ENCODE peak calls at places on chromosomes 2 and 18, in nine cellular contexts. V, A, S, R, U, D, K, W and E are unnamed samples.

GRCh38 chr2:61057562-61057961 is 8.1 kb upstream of the SANBR start:
- DNase-seq in D (no peak), A (no peak), S (no peak), W (no peak), R (no peak), V (no peak), K (no peak), U (no peak), E (no peak)

GRCh38 chr2:179020156-179020750 is 29.7 kb downstream of the CCDC141 start:
- DNase-seq in V (peak), A (peak), U (peak), R (peak), S (no peak), W (no peak), D (no peak), K (no peak), E (peak)

GRCh38 chr2:11716689-11717321 is 29.6 kb upstream of the LPIN1 start:
- DNase-seq in K (no peak), R (no peak), V (peak), S (no peak), A (no peak), U (peak), W (peak), D (no peak), E (peak)

GRCh38 chr2:182503886-182504285 is 77.0 kb upstream of the PDE1A start:
- DNase-seq in V (peak), U (peak), A (no peak), R (no peak), W (peak), S (no peak), K (peak), D (peak), E (peak)

GRCh38 chr18:12238861-12239260 is 15.3 kb upstream of the CIDEA start:
- DNase-seq in S (no peak), V (peak), U (peak), W (peak), A (no peak), K (no peak), D (no peak), R (no peak), E (peak)

GRCh38 chr2:188978291-188979081 is 4.3 kb downstream of the COL3A1 start:
- DNase-seq in U (peak), V (peak), K (no peak), R (no peak), D (no peak), W (peak), A (no peak), S (no peak), E (peak)

GRCh38 chr2:127154396-127154795 is 47.4 kb upstream of the BIN1 start:
- DNase-seq in W (no peak), U (no peak), D (no peak), S (no peak), R (no peak), V (no peak), A (no peak), K (no peak), E (no peak)

GRCh38 chr18:136433-136832 is 21.9 kb upstream of the USP14 start:
- DNase-seq in K (no peak), U (no peak), D (no peak), R (no peak), V (no peak), W (no peak), S (no peak), A (no peak), E (no peak)

GRCh38 chr2:149743842-149744468 is 156.4 kb upstream of the MMADHC start:
- DNase-seq in U (peak), S (no peak), A (no peak), V (peak), D (peak), K (peak), R (no peak), W (peak), E (peak)

GRCh38 chr2:230256735-230257332 is 31.3 kb downstream of the SP140 start:
- DNase-seq in A (no peak), R (no peak), V (no peak), W (no peak), S (no peak), D (no peak), K (no peak), U (no peak), E (no peak)

GRCh38 chr2:86747708-86748627 is 27.9 kb downstream of the RMND5A start:
- DNase-seq in S (no peak), V (peak), D (peak), U (peak), K (peak), R (no peak), A (no peak), W (peak), E (peak)

GRCh38 chr2:199607914-199608313 is 150.2 kb upstream of the SATB2 start:
- DNase-seq in D (no peak), U (no peak), A (no peak), R (no peak), K (no peak), W (no peak), S (no peak), V (no peak), E (no peak)

GRCh38 chr2:231410293-231411004 is 14.9 kb downstream of the B3GNT7 start:
- DNase-seq in K (no peak), V (no peak), W (no peak), R (no peak), S (no peak), D (no peak), A (no peak), U (no peak), E (no peak)
- H3K4me3 ChIP-seq in K (no peak), V (no peak), W (no peak), R (no peak), S (no peak), D (no peak), A (no peak), U (no peak), E (no peak)

DNA sequence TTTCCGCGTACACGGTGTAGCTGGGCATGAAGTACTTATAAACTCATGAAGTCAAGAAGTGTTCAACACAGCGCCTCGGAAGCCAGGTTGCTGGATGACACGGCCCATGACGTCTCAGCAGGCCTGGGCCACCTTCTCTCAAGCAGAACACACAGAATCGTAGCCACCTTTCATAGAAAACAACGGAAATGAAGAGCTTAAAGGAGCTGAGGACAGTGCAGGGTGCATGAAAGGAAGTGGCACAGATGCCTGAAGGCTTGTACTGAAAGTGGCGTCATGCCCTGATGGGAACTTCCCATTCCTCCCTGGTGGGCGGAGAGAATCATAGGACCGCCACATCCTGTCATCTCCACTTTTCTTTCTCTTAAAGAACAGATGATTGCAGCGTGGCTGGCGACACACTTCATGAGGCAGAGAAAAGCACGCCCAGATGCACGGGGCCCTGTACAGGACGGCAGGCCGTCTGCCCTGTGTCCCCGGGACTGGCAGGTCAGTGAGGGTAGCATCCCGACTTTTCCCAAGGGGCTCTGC is 31.1 kb downstream of the HDAC4 start:
- DNase-seq in K (no peak), R (no peak), D (no peak), A (no peak), W (no peak), S (no peak), V (no peak), U (no peak), E (peak)
- TF ChIP-seq CTCF in K (no peak), R (no peak), D (no peak), A (no peak), W (no peak), S (no peak), V (no peak), U (no peak), E (no peak)

GRCh38 chr2:8876628-8877027 is 39.2 kb upstream of the KIDINS220 start:
- DNase-seq in K (no peak), W (peak), A (no peak), R (no peak), V (peak), S (no peak), U (no peak), D (peak), E (no peak)
- H3K4me3 ChIP-seq in K (no peak), W (no peak), A (no peak), R (no peak), V (no peak), S (no peak), U (no peak), D (no peak), E (no peak)

GRCh38 chr2:219731173-219731572 is 103.7 kb downstream of the SLC4A3 start:
- DNase-seq in R (no peak), D (no peak), S (no peak), A (no peak), W (no peak), U (peak), K (no peak), V (no peak), E (no peak)
- TF ChIP-seq CTCF in R (no peak), D (no peak), S (no peak), A (no peak), W (no peak), U (no peak), K (no peak), V (no peak), E (no peak)

GRCh38 chr2:219571311-219572236 is at the start of gene OBSL1:
- DNase-seq in K (no peak), R (peak), V (peak), S (peak), A (peak), U (peak), W (peak), D (no peak), E (peak)

GRCh38 chr2:219569635-219570034 is 1.7 kb downstream of the OBSL1 start:
- DNase-seq in U (no peak), D (no peak), V (no peak), S (no peak), A (no peak), R (no peak), K (no peak), W (no peak), E (no peak)

GRCh38 chr2:219569041-219569440 is 2.3 kb downstream of the OBSL1 start:
- DNase-seq in R (no peak), U (no peak), D (no peak), A (no peak), W (no peak), V (no peak), K (no peak), S (no peak), E (no peak)

GRCh38 chr2:219570924-219571310 is 422 bp downstream of the OBSL1 start:
- DNase-seq in V (peak), A (no peak), S (no peak), D (no peak), U (no peak), K (no peak), R (peak), W (peak), E (peak)

DNA sequence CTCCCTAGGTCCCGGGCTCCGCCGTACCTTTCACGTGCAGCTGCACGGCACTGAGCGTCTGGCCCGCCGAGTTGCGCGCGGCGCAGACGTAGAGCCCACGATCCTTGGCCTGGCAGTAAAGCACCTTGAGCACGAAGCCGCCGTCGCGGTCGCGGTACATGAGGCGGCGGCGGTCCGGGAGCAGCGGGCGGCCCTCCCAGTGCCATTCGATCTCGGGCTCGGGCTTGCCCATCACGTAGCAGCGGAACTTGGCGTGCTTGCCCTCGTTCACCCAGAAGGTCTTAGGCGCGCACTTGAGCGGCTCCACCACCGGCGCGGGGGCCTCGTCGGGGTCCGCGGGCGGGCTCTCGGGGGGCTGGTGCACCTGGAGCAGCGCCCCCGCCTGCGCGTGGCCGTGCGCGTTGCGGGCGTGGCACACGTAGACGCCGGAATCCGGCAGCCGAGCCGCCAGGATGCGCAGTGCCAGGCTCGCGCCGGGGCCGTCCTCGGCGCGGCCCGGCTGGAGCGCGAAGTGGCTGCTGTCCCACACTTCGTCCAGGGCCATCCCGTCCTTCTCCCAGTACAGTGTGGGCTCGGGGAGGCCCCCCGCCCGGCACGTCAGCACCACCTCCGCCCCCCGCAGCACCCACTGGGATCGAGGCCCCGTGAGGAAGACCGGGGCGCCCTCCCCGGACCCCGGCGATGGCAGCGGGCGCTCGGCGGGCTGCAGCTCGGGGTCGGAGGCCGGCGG is 980 bp downstream of the OBSL1 start:
- DNase-seq in S (peak), R (peak), V (no peak), A (no peak), W (peak), K (no peak), D (no peak), U (peak), E (peak)
- H3K4me3 ChIP-seq in S (peak), R (peak), V (peak), A (peak), W (peak), K (peak), D (peak), U (peak), E (peak)

DNA sequence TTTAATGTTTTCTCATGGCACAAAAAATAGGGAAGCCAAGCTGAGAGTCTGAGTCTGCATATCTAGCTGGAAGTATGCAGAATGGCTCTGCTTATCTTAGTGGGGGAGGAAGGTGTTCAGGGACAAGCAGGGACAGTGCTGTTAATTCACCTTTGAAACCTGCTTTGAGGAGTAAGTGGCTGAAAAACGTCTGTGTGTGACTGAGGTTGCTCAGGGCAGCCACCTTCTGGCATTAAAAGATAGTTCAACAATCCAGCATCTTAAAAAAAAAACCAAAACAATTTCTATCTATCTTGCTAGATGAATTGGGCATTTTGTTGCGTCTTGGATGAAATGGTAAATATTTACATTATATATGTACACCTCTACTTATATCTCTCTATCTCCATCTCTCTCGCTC is 2.0 kb upstream of the TRPM8 start:
- DNase-seq in A (no peak), R (no peak), V (peak), U (no peak), K (no peak), D (no peak), S (no peak), W (peak), E (no peak)
- TF ChIP-seq CTCF in A (no peak), R (no peak), V (peak), U (peak), K (peak), D (peak), S (no peak), W (peak), E (peak)

GRCh38 chr18:43680096-43680495 is 402.8 kb upstream of the SYT4 start:
- DNase-seq in W (no peak), S (no peak), U (peak), V (no peak), D (no peak), A (no peak), K (no peak), R (no peak), E (no peak)
- H3K4me3 ChIP-seq in W (no peak), S (no peak), U (no peak), V (no peak), D (no peak), A (no peak), K (no peak), R (no peak), E (no peak)